ENCODE peak calls at places on chromosomes 11 and 22, in five cellular contexts. D, L, B, F and I are unnamed samples.

GRCh38 chr11:35792148-35792845 is 129.7 kb downstream of the TRIM44 start:
- DNase-seq in D (no peak), F (no peak), B (no peak), L (no peak), I (no peak)

GRCh38 chr11:2867142-2867541 is 18.4 kb downstream of the CDKN1C start:
- DNase-seq in D (peak; percentile 65), L (no peak), B (no peak), F (no peak), I (no peak)

GRCh38 chr11:109862808-109863207 is 230.4 kb upstream of the ZC3H12C start:
- DNase-seq in B (no peak), F (no peak), D (no peak), L (no peak), I (no peak)

GRCh38 chr11:29324328-29324727 is 692.5 kb downstream of the KCNA4 start:
- DNase-seq in F (no peak), B (no peak), L (no peak), D (no peak), I (no peak)

GRCh38 chr11:121036981-121037380 is 13.1 kb downstream of the TBCEL start:
- DNase-seq in L (no peak), F (no peak), B (no peak), D (no peak), I (no peak)

GRCh38 chr22:27801197-27801615 is 350 bp downstream of the MN1 start:
- DNase-seq in B (no peak), F (no peak), L (no peak), D (peak; percentile 9), I (peak; percentile 70)

GRCh38 chr11:26254378-26254777 is 77.6 kb upstream of the ANO3 start:
- DNase-seq in B (no peak), L (no peak), F (no peak), D (no peak), I (no peak)

GRCh38 chr22:49150801-49151221 is 676.9 kb downstream of the BRD1 start:
- DNase-seq in B (no peak), D (no peak), L (no peak), F (no peak), I (no peak)

GRCh38 chr11:32893091-32893946 is 708 bp downstream of the QSER1 start:
- DNase-seq in D (peak; percentile 84), F (no peak), B (peak; percentile 58), L (no peak), I (peak; percentile 82)

GRCh38 chr22:27677895-27678458 is 123.6 kb downstream of the MN1 start:
- DNase-seq in F (no peak), L (no peak), B (no peak), D (no peak), I (no peak)

GRCh38 chr11:19864141-19865120 is 151.8 kb downstream of the NAV2 start:
- DNase-seq in L (no peak), B (peak; percentile 24), D (no peak), F (no peak), I (peak; percentile 43)

GRCh38 chr11:2290351-2290841 is 11.3 kb downstream of the C11orf21 start:
- DNase-seq in D (no peak), F (no peak), L (no peak), B (no peak), I (no peak)

GRCh38 chr22:49072996-49073645 is 754.6 kb downstream of the BRD1 start:
- DNase-seq in B (no peak), L (no peak), D (no peak), F (no peak), I (no peak)

GRCh38 chr11:69193151-69193550 is 37.4 kb downstream of the SMIM38 start:
- DNase-seq in D (no peak), B (no peak), F (no peak), L (no peak), I (no peak)

GRCh38 chr11:80521592-80521991 is 1080.8 kb upstream of the TENM4 start:
- DNase-seq in F (no peak), D (no peak), L (no peak), B (no peak), I (no peak)

GRCh38 chr22:49300951-49301397 is 526.7 kb downstream of the BRD1 start:
- DNase-seq in F (no peak), L (no peak), D (no peak), B (no peak), I (no peak)

GRCh38 chr11:87326594-87326993 is 288.9 kb downstream of the TMEM135 start:
- DNase-seq in L (no peak), D (no peak), F (no peak), B (no peak), I (no peak)

GRCh38 chr11:81887671-81888070 is 846.0 kb downstream of the FAM181B start:
- DNase-seq in L (no peak), F (no peak), B (no peak), D (no peak), I (no peak)

GRCh38 chr11:45982656-45983470 is 60.4 kb downstream of the LARGE2 start:
- DNase-seq in L (no peak), B (no peak), F (peak; percentile 13), D (peak; percentile 93), I (peak; percentile 90)

GRCh38 chr11:68714047-68714856 is 29.9 kb downstream of the GAL start:
- DNase-seq in B (no peak), F (no peak), L (no peak), D (no peak), I (no peak)

GRCh38 chr11:34182425-34182824 is 77.0 kb downstream of the NAT10 start:
- DNase-seq in B (no peak), L (no peak), F (no peak), D (no peak), I (no peak)

GRCh38 chr11:47981667-47982404 is 1.5 kb downstream of the PTPRJ start:
- DNase-seq in D (no peak), L (no peak), B (no peak), F (no peak), I (no peak)

GRCh38 chr11:130088217-130088616 is 18.5 kb downstream of the APLP2 start:
- DNase-seq in B (no peak), F (no peak), L (no peak), D (no peak), I (no peak)

GRCh38 chr11:75561426-75562047 is 516 bp upstream of the SERPINH1 start:
- DNase-seq in D (no peak), F (no peak), B (no peak), L (no peak), I (no peak)

GRCh38 chr11:12827369-12827768 is 153.1 kb downstream of the TEAD1 start:
- DNase-seq in L (no peak), B (no peak), F (no peak), D (no peak), I (no peak)
- H3K4me3 ChIP-seq in L (no peak overlapping the region), B (peak overlapping the region; percentile 72), F (no peak overlapping the region), D (no peak overlapping the region), I (peak overlapping the region; percentile 47)

GRCh38 chr22:46537946-46538815 is 761 bp upstream of the CELSR1 start:
- DNase-seq in D (no peak), F (no peak), L (no peak), B (no peak), I (peak; percentile 70)
- TF ChIP-seq EZH2 in D (no peak), F (no peak), L (no peak), B (peak; percentile 41), I (peak; percentile 64)

GRCh38 chr11:57485217-57486007 is 25.1 kb downstream of the RTN4RL2 start:
- DNase-seq in L (no peak), B (no peak), D (no peak), F (no peak), I (no peak)

GRCh38 chr11:57481915-57482781 is 21.8 kb downstream of the RTN4RL2 start:
- DNase-seq in D (no peak), L (no peak), B (no peak), F (no peak), I (peak; percentile 44)

GRCh38 chr11:57482782-57483569 is 22.6 kb downstream of the RTN4RL2 start:
- DNase-seq in B (no peak), F (no peak), L (no peak), D (no peak), I (peak; percentile 88)

GRCh38 chr11:57483570-57483934 is 23.2 kb downstream of the RTN4RL2 start:
- DNase-seq in D (no peak), L (no peak), F (no peak), B (no peak), I (no peak)

DNA sequence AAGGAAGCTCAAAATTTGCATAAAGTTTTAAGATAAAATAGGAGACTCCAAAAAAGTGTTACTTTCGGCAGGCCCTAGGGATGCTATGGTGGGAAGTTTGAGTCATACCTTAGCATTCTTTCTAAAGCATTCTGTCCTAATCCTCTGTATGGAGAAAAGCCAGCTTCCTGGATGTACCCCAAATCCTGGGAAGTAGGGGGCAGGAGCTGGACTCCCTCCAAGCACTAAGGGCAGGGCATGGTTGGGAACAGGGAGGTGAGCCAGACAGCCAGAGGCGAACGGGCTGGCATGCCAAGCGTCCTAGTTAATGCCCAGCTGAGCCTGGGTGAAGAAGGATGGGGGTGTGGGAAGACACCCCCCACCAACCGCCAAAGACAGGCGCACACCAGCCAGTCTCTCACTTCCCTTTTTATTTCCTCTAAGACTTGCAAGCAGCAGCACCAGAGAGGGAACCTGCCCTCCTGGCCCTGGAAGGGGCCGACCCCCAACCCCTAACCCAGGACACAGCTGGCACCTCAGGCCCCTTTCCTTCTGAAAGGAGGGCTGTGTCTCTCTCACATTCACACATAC is 23.9 kb downstream of the RTN4RL2 start:
- DNase-seq in B (no peak), F (no peak), D (no peak), L (no peak), I (no peak)
- TF ChIP-seq REST in B (no peak), F (no peak), D (no peak), L (no peak), I (no peak)

GRCh38 chr22:38404419-38404818 is 50.6 kb downstream of the KCNJ4 start:
- DNase-seq in B (no peak), F (no peak), D (no peak), L (no peak), I (no peak)
- H3K4me3 ChIP-seq in B (no peak overlapping the region), F (no peak overlapping the region), D (no peak overlapping the region), L (no peak overlapping the region), I (no peak overlapping the region)

GRCh38 chr11:112248216-112248615 is 12.4 kb downstream of the PLET1 start:
- DNase-seq in L (no peak), F (no peak), D (no peak), B (no peak), I (no peak)

GRCh38 chr11:112247198-112247597 is 13.5 kb downstream of the PLET1 start:
- DNase-seq in L (no peak), F (no peak), B (no peak), D (no peak), I (no peak)

GRCh38 chr11:112253605-112254242 is 6.9 kb downstream of the PLET1 start:
- DNase-seq in F (no peak), D (no peak), L (no peak), B (no peak), I (no peak)

GRCh38 chr11:112255075-112255739 is 5.5 kb downstream of the PLET1 start:
- DNase-seq in L (no peak), B (peak; percentile 18), D (peak; percentile 47), F (no peak), I (no peak)

GRCh38 chr11:112249871-112250590 is 10.6 kb downstream of the PLET1 start:
- DNase-seq in F (no peak), B (no peak), D (no peak), L (no peak), I (no peak)
- TF ChIP-seq EZH2 in F (no peak), B (no peak), D (no peak), L (no peak), I (no peak)

DNA sequence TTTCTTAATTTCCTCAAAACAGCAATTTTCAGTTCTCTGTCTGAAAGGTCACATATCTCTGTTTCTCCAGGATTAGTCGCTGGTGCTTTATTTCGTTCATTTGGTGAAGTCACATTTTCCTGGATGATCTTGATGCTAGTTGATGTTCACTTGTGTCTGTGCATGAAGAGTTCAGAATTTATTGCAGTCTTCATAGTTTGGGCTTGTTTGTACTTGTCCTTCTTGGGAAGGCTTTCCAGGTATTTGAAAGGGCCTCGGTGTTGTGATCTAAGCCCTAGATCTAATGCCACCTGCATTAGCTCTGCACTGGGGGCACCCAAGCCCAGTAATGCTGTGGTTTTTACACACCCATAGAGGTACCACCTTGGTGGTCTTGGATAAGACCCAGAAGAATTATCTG is 228.9 kb downstream of the GUCY1A2 start:
- DNase-seq in L (no peak), F (no peak), B (no peak), D (no peak), I (no peak)
- TF ChIP-seq REST in L (no peak), F (no peak), B (no peak), D (no peak), I (no peak)